ENCODE peak calls at places on chromosomes 13 and 19, in ten cellular contexts. E is OCI-LY7, O is Peyer's patch, H is colonic mucosa, B is tibial nerve, M is IMR-90, T is SK-N-SH, W is fibroblast of lung, D is thoracic aorta, V is kidney. A is an unnamed sample.

GRCh38 chr13:54241719-54242118 is 1213.1 kb downstream of the OLFM4 start:
- DNase-seq in E (no peak), B (no peak), M (no peak), T (no peak), O (no peak), W (no peak), D (no peak), H (no peak), V (no peak), A (no peak)

GRCh38 chr13:42883771-42884170 is 102.4 kb downstream of the FAM216B start:
- DNase-seq in O (no peak), M (peak; percentile 33), H (peak; percentile 23), T (peak; percentile 61), W (peak; percentile 18), V (no peak), B (no peak), D (no peak), E (no peak), A (no peak)

GRCh38 chr19:1945899-1946298 is 4.9 kb downstream of the CSNK1G2 start:
- DNase-seq in W (peak; percentile 7), E (peak; percentile 9), T (peak; percentile 93), D (no peak), B (no peak), V (peak; percentile 76), H (peak; percentile 58), O (peak; percentile 66), M (no peak), A (no peak)

GRCh38 chr13:31885994-31886393 is 145.6 kb upstream of the FRY start:
- DNase-seq in W (peak; percentile 28), B (no peak), D (no peak), V (no peak), M (peak; percentile 4), H (no peak), O (no peak), E (no peak), T (peak; percentile 29), A (no peak)

GRCh38 chr19:36093146-36093662 is 17.7 kb upstream of the OVOL3 start:
- DNase-seq in D (no peak), E (no peak), B (no peak), M (no peak), H (no peak), V (no peak), W (no peak), T (no peak), O (no peak), A (no peak)

GRCh38 chr13:19062801-19063200 is 118.8 kb downstream of the TUBA3C start:
- DNase-seq in W (no peak), D (no peak), T (no peak), B (no peak), E (no peak), V (no peak), O (no peak), H (no peak), M (no peak), A (no peak)

GRCh38 chr19:46976845-46977320 is 42.8 kb upstream of the NPAS1 start:
- DNase-seq in B (no peak), E (no peak), O (no peak), T (peak; percentile 57), M (peak; percentile 55), W (peak; percentile 87), D (no peak), V (no peak), H (no peak), A (no peak)

GRCh38 chr19:33905937-33906577 is 109.4 kb downstream of the KCTD15 start:
- DNase-seq in B (peak; percentile 23), D (no peak), W (peak; percentile 11), E (no peak), M (no peak), O (peak; percentile 74), V (peak; percentile 95), H (peak; percentile 85), T (peak; percentile 85), A (peak; percentile 84)

GRCh38 chr13:74573654-74574053 is 439.4 kb upstream of the KLF12 start:
- DNase-seq in B (no peak), H (no peak), V (no peak), D (no peak), E (no peak), T (no peak), M (no peak), W (no peak), O (no peak), A (no peak)

GRCh38 chr13:108060111-108060510 is 155.2 kb downstream of the LIG4 start:
- DNase-seq in D (no peak), V (no peak), O (no peak), E (no peak), H (no peak), T (no peak), M (no peak), W (no peak), B (no peak), A (no peak)

GRCh38 chr19:50252111-50252886 is 48.9 kb downstream of the MYH14 start:
- DNase-seq in V (no peak), W (peak; percentile 3), O (peak; percentile 61), E (peak; percentile 41), M (no peak), H (peak; percentile 35), D (no peak), B (no peak), T (peak; percentile 65), A (no peak)

GRCh38 chr13:83065136-83065535 is 817.1 kb downstream of the SLITRK1 start:
- DNase-seq in V (no peak), W (peak; percentile 86), T (no peak), M (peak; percentile 63), O (no peak), B (peak; percentile 31), E (no peak), D (peak; percentile 53), H (no peak), A (no peak)

GRCh38 chr19:27776524-27776923 is 1436.4 kb downstream of the UQCRFS1 start:
- DNase-seq in T (no peak), B (no peak), H (no peak), E (no peak), V (no peak), M (no peak), O (no peak), D (no peak), W (no peak), A (no peak)

GRCh38 chr13:97512732-97513131 is 78.8 kb downstream of the RAP2A start:
- DNase-seq in O (no peak), H (no peak), W (no peak), M (no peak), B (no peak), T (no peak), E (no peak), V (no peak), D (no peak), A (no peak)
- TF ChIP-seq CTCF in O (no peak), H (no peak), W (no peak), M (peak; percentile 8), B (no peak), T (no peak), E (no peak), V (no peak), D (no peak), A (no peak)

DNA sequence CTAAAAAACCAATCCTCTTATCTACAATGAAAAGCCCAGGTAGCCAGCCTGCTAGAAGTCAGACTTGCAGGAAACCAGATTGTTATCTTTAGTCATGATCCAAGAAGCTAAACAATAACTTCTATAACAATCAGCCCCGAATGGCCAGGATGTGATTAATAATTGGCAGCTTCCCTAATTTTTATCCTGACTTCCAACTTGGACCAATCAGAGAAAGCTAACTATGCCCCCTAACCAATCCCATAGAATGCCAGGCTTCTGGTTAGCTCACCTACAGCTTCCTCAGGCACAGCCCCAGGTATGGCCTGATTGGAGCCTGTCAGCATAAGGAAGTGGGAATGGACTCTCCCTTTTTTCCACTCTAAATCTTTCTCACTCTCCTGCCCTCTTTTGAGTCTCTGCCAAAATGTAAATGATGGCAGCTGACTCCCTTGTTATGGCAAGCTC is 394.9 kb downstream of the DLEU7 start:
- DNase-seq in W (no peak), V (no peak), O (no peak), M (no peak), D (no peak), E (no peak), H (no peak), B (no peak), T (no peak), A (no peak)
- H3K27ac ChIP-seq in W (no peak overlapping the region), V (no peak overlapping the region), O (no peak overlapping the region), M (no peak overlapping the region), D (no peak overlapping the region), E (no peak overlapping the region), H (no peak overlapping the region), B (no peak overlapping the region), T (no peak overlapping the region), A (no peak overlapping the region)

DNA sequence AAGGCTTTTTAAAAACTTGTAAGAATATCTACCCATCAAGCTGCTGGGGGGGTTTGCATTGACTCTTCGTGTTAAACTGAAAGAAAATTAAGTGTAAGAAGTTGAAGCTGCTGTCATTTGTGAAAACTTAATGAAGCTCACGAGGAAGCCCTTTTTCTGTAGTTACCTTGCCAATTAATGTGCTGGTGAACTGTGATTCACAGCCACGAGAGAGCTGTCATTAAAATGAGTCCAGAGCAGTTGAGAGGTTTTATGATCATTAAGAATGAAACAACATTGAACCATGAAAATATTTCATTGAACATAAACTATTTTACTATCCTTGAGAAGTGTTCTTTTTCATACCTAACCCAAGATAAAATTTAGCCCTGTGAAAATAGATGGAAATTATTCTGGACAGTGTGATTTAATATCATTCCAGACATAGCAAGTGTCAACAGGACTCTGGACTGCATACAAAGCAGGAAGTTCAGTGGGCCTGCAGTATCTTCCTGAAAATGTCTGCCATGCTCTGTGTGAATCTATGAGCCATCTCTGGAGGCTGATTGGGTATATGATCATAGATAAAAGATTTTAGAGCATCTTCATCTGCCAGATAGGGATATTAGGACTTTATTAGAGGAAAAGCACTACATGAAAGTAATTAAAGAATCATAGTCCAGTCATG is 53.8 kb downstream of the DPY19L3 start:
- DNase-seq in W (no peak), M (no peak), E (no peak), B (no peak), H (no peak), T (no peak), V (no peak), O (peak; percentile 51), D (no peak), A (no peak)
- H3K36me3 ChIP-seq in W (peaks cover 3% of the 10 kb centered on the region), M (peaks cover 27% of the 10 kb centered on the region), E (peaks cover 59% of the 10 kb centered on the region), B (no peaks in the 10 kb centered on the region), H (no peaks in the 10 kb centered on the region), T (peaks cover 53% of the 10 kb centered on the region), V (peaks cover 7% of the 10 kb centered on the region), O (no peaks in the 10 kb centered on the region), D (peaks cover 3% of the 10 kb centered on the region), A (peaks cover 44% of the 10 kb centered on the region)

GRCh38 chr19:51440052-51440451 is 18.2 kb downstream of the SIGLEC8 start:
- DNase-seq in W (no peak), D (no peak), E (no peak), O (no peak), H (no peak), V (peak; percentile 17), T (no peak), B (no peak), M (no peak), A (no peak)

GRCh38 chr19:51433092-51433491 is 15.7 kb upstream of the SIGLEC10 start:
- DNase-seq in E (no peak), M (no peak), D (no peak), T (no peak), V (peak; percentile 0), W (no peak), O (no peak), B (no peak), H (no peak), A (no peak)

GRCh38 chr19:51440846-51441409 is 17.3 kb downstream of the SIGLEC8 start:
- DNase-seq in E (no peak), M (no peak), H (no peak), D (no peak), B (no peak), W (no peak), T (no peak), V (peak; percentile 54), O (no peak), A (no peak)

GRCh38 chr19:51441410-51442390 is 16.6 kb downstream of the SIGLEC8 start:
- DNase-seq in H (peak; percentile 44), T (no peak), V (peak; percentile 52), B (no peak), D (no peak), O (peak; percentile 96), M (no peak), W (no peak), E (peak; percentile 69), A (no peak)

GRCh38 chr19:51439021-51439465 is 19.2 kb downstream of the SIGLEC8 start:
- DNase-seq in D (no peak), H (no peak), E (peak; percentile 58), V (peak; percentile 41), M (no peak), T (no peak), B (no peak), O (peak; percentile 60), W (no peak), A (no peak)
- TF ChIP-seq CTCF in D (no peak), H (no peak), E (peak; percentile 84), V (no peak), M (peak; percentile 27), T (peak; percentile 45), B (no peak), O (no peak), W (peak; percentile 17), A (peak; percentile 35)

A was measured in lower lobe of right lung.